ENCODE peak calls at places on chromosomes 5 and 9, in five cellular contexts. One of them, this sample, is unnamed.
A peak's percentile ranks its signal among the peaks of the same experiment; 100 is the strongest.

GRCh38 chr5:133754575-133755169 is 142.3 kb upstream of the FSTL4 start:
- DNase-seq in lower leg skin: no peak
- DNase-seq in uterus: no peak
- DNase-seq in Peyer's patch: peak; percentile 51
- DNase-seq in GM12878: peak; percentile 11
- DNase-seq in this sample: peak; percentile 17

GRCh38 chr5:33850100-33850594 is 41.6 kb downstream of the ADAMTS12 start:
- DNase-seq in lower leg skin: no peak
- DNase-seq in uterus: no peak
- DNase-seq in Peyer's patch: peak; percentile 46
- DNase-seq in GM12878: peak; percentile 99
- DNase-seq in this sample: no peak

GRCh38 chr9:81759680-81760215 is 70.4 kb upstream of the TLE1 start:
- DNase-seq in lower leg skin: no peak
- DNase-seq in uterus: peak; percentile 51
- DNase-seq in Peyer's patch: no peak
- DNase-seq in GM12878: no peak
- DNase-seq in this sample: no peak

GRCh38 chr9:135920973-135921585 is 13.7 kb upstream of the CAMSAP1 start:
- DNase-seq in lower leg skin: no peak
- DNase-seq in uterus: no peak
- DNase-seq in Peyer's patch: no peak
- DNase-seq in GM12878: no peak
- DNase-seq in this sample: no peak

GRCh38 chr9:136081826-136082495 is 13.1 kb downstream of the NACC2 start:
- DNase-seq in lower leg skin: no peak
- DNase-seq in uterus: no peak
- DNase-seq in Peyer's patch: no peak
- DNase-seq in GM12878: no peak
- DNase-seq in this sample: no peak

GRCh38 chr5:77369566-77369965 is 122.5 kb downstream of the WDR41 start:
- DNase-seq in lower leg skin: no peak
- DNase-seq in uterus: no peak
- DNase-seq in Peyer's patch: no peak
- DNase-seq in GM12878: no peak
- DNase-seq in this sample: no peak

GRCh38 chr5:133945561-133945960 is 22.9 kb downstream of the C5orf15 start:
- DNase-seq in lower leg skin: no peak
- DNase-seq in uterus: no peak
- DNase-seq in Peyer's patch: no peak
- DNase-seq in GM12878: no peak
- DNase-seq in this sample: no peak

GRCh38 chr5:131280417-131280816 is 16.6 kb downstream of the CDC42SE2 start:
- DNase-seq in lower leg skin: no peak
- DNase-seq in uterus: no peak
- DNase-seq in Peyer's patch: no peak
- DNase-seq in GM12878: no peak
- DNase-seq in this sample: no peak

GRCh38 chr5:132251220-132251725 is 6.2 kb upstream of the PDLIM4 start:
- DNase-seq in lower leg skin: peak; percentile 80
- DNase-seq in uterus: no peak
- DNase-seq in Peyer's patch: peak; percentile 40
- DNase-seq in GM12878: no peak
- DNase-seq in this sample: peak; percentile 4

GRCh38 chr5:147403659-147404640 is 105.9 kb downstream of the DPYSL3 start:
- DNase-seq in lower leg skin: peak; percentile 91
- DNase-seq in uterus: peak; percentile 88
- DNase-seq in Peyer's patch: peak; percentile 58
- DNase-seq in GM12878: peak; percentile 63
- DNase-seq in this sample: peak; percentile 32

GRCh38 chr5:171956870-171957501 is 49.5 kb downstream of the FBXW11 start:
- DNase-seq in lower leg skin: no peak
- DNase-seq in uterus: no peak
- DNase-seq in Peyer's patch: no peak
- DNase-seq in GM12878: no peak
- DNase-seq in this sample: no peak

GRCh38 chr5:167853421-167853820 is 438.0 kb upstream of the WWC1 start:
- DNase-seq in lower leg skin: no peak
- DNase-seq in uterus: no peak
- DNase-seq in Peyer's patch: no peak
- DNase-seq in GM12878: no peak
- DNase-seq in this sample: no peak

GRCh38 chr9:12681620-12682019 is 11.6 kb upstream of the TYRP1 start:
- DNase-seq in lower leg skin: no peak
- DNase-seq in uterus: no peak
- DNase-seq in Peyer's patch: no peak
- DNase-seq in GM12878: no peak
- DNase-seq in this sample: no peak

GRCh38 chr5:177336112-177336511 is 15.4 kb downstream of the LMAN2 start:
- DNase-seq in lower leg skin: no peak
- DNase-seq in uterus: no peak
- DNase-seq in Peyer's patch: no peak
- DNase-seq in GM12878: no peak
- DNase-seq in this sample: no peak

DNA sequence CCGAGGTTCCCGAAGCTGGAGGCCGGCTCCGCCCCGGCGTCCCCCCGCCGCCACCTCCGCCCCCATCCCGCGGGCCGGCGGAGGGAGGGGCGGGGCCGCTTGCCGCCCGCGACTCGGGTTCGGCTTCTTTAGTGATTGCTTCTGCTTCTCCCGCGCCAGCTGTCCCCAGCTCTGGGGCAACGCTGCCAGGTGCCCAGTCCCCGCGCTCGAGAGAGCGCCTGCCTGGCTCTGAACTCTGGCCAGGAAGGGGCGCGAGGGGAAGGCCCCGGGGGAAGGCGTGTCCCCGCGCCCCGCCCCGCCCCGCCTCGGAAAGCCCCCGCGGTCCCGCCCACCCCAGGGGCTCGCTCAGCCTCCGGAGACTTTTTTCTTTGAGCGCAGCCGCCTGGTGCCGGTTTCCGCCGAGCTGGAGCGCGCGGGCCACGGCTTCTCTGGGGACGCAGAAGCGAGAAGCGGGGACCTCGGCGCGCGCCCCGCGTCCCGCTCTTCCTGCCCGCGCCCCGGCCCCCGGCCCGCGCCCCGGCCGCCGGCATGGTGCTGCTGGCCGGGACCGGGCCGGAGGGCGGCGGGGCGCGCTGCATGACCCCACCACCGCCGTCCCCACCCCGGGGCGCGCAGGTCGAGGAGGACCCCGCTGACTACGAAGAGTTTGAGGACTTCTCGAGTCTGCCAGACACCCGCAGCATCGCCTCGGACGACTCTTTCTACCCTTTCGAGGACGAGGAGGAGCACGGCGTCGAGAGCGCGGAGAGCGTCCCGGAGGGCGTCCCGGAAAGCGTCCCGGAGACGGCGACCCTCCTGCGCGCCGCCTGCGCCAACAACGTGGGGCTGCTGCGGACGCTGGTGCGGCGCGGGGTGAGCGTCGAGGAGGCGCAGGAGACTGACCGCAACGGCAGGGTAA is at the start of gene ANKRD33B:
- DNase-seq in lower leg skin: peak; percentile 93
- DNase-seq in uterus: peak; percentile 72
- DNase-seq in Peyer's patch: peak; percentile 89
- DNase-seq in GM12878: no peak
- DNase-seq in this sample: peak; percentile 63
- TF ChIP-seq POLR2A in lower leg skin: peak; percentile 15
- TF ChIP-seq POLR2A in uterus: peak; percentile 72
- TF ChIP-seq POLR2A in Peyer's patch: no peak
- TF ChIP-seq POLR2A in GM12878: peak; percentile 93
- TF ChIP-seq POLR2A in this sample: peak; percentile 37

GRCh38 chr9:107455461-107456155 is 34.0 kb downstream of the KLF4 start:
- DNase-seq in lower leg skin: no peak
- DNase-seq in uterus: no peak
- DNase-seq in Peyer's patch: no peak
- DNase-seq in GM12878: no peak
- DNase-seq in this sample: no peak
- TF ChIP-seq POLR2A in lower leg skin: no peak
- TF ChIP-seq POLR2A in uterus: no peak
- TF ChIP-seq POLR2A in Peyer's patch: no peak
- TF ChIP-seq POLR2A in GM12878: no peak
- TF ChIP-seq POLR2A in this sample: no peak

GRCh38 chr5:181092428-181092827 is 38.5 kb downstream of the OR2V1 start:
- DNase-seq in lower leg skin: no peak
- DNase-seq in uterus: no peak
- DNase-seq in Peyer's patch: no peak
- DNase-seq in GM12878: no peak
- DNase-seq in this sample: no peak
- TF ChIP-seq POLR2A in lower leg skin: no peak
- TF ChIP-seq POLR2A in uterus: no peak
- TF ChIP-seq POLR2A in Peyer's patch: no peak
- TF ChIP-seq POLR2A in GM12878: no peak
- TF ChIP-seq POLR2A in this sample: no peak

GRCh38 chr9:70419546-70420266 is 5.2 kb upstream of the KLF9 start:
- DNase-seq in lower leg skin: peak; percentile 99
- DNase-seq in uterus: peak; percentile 99
- DNase-seq in Peyer's patch: peak; percentile 98
- DNase-seq in GM12878: peak; percentile 47
- DNase-seq in this sample: peak; percentile 96
- TF ChIP-seq POLR2A in lower leg skin: peak; percentile 35
- TF ChIP-seq POLR2A in uterus: peak; percentile 92
- TF ChIP-seq POLR2A in Peyer's patch: peak; percentile 89
- TF ChIP-seq POLR2A in GM12878: peak; percentile 74
- TF ChIP-seq POLR2A in this sample: peak; percentile 98

DNA sequence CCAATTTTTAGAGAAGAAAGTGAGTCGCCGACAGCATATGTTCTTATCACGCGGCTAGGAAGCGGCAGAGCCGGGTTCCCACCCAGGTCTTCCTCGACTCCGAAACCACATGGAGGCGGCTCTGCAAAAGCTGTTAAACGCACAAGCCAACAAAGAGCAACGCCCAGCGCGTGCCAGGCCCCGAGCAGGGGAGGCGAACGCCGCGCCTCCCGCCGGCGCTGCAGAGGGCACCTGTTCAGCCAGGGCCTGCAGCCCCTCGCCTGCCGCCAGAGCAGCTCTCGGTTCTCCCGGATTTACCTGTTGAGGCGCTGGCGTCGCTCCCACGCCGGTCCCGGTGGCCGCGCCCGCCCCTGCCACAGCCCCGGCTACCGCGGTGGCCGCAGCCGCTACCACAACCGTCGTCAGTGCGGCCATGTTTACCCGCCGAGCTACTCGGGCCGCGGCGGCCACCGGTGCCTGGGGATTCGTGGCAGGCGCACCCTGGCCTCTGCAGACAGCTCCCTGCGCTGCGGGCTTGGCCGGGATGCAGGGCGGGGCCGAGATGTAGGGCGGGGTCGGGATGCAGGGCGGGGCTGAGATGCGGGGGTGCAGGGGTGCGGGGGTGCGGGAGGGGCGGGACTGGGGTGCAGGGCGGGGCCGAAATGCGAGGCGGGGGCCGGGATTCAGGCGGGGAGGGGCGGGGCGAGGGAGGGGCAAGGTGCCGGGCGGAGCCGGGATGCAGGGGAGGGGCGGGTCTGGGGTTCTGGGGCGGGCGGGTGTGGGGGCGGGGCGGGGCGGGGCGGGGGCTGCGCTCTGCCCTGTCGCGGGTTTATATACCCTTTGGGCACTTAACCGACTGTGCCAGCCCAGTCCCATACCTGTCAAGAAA is at the start of gene CCDC112:
- DNase-seq in lower leg skin: peak; percentile 95
- DNase-seq in uterus: peak; percentile 79
- DNase-seq in Peyer's patch: peak; percentile 93
- DNase-seq in GM12878: peak; percentile 11
- DNase-seq in this sample: peak; percentile 90
- TF ChIP-seq POLR2A in lower leg skin: no peak
- TF ChIP-seq POLR2A in uterus: peak; percentile 36
- TF ChIP-seq POLR2A in Peyer's patch: peak; percentile 77
- TF ChIP-seq POLR2A in GM12878: peak; percentile 64
- TF ChIP-seq POLR2A in this sample: peak; percentile 81

DNA sequence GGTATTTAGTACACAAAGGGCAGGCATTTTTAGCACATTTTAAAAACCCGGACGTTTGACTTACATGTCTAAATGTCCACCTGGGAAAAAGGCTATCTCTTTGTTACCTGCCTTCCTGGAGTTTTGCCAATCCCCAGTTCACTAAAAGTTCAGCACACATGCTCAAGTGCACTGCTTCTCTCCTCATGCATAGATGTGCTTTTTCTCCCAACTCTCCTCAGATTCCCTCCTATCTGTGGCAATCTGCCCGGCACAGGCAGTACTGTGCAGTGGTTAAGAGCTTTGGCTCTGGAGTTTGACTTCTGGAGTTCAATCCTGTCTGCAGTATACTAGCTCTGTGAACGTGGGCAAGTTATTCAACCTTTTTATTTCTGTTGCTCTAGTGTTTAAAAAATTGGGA is 8.3 kb upstream of the CCNO start:
- DNase-seq in lower leg skin: no peak
- DNase-seq in uterus: no peak
- DNase-seq in Peyer's patch: no peak
- DNase-seq in GM12878: no peak
- DNase-seq in this sample: no peak
- TF ChIP-seq POLR2A in lower leg skin: no peak
- TF ChIP-seq POLR2A in uterus: no peak
- TF ChIP-seq POLR2A in Peyer's patch: no peak
- TF ChIP-seq POLR2A in GM12878: no peak
- TF ChIP-seq POLR2A in this sample: no peak

DNA sequence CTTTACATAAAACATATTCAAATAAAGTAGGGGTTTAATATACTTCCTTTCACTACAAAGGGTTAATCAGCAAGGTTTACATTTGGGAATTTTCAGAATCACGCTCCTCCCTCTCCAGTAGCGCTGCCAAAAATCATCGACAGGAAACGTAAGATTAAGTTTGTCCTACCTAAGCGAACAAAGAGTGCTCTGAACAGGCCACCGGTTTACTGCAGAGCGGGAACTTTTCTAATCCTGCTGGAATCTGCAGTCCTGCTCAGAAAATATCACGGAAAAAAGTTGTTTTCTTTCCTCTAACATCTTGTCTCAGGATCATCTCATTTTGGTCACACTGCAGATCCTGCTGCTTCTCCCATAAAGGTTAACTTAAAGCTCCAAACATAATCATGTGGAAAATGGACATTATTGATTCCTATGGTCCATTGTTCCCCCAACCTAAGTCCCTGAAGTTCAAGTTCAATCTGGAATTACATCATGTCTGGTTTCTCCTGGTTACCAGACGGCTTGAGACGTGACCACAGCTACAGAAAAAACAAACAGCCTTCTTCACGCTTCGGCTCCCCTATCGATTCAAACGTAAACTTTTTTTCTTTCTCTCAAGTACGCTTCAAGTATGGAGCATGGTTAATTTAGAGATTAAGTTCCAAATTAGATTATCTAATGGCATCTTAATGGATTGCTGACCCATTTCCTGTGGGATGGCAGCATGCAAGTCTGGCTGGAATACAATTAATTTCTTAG is 217.6 kb downstream of the NFIB start:
- DNase-seq in lower leg skin: no peak
- DNase-seq in uterus: peak; percentile 36
- DNase-seq in Peyer's patch: no peak
- DNase-seq in GM12878: no peak
- DNase-seq in this sample: no peak
- TF ChIP-seq POLR2A in lower leg skin: no peak
- TF ChIP-seq POLR2A in uterus: no peak
- TF ChIP-seq POLR2A in Peyer's patch: no peak
- TF ChIP-seq POLR2A in GM12878: no peak
- TF ChIP-seq POLR2A in this sample: no peak